ENCODE peak calls at places on chromosomes 5 and 9, in six cellular contexts. K, J, S, X, B and Z are unnamed samples.
A peak's percentile ranks its signal among the peaks of the same experiment; 100 is the strongest.

GRCh38 chr9:36037580-36038169 is 962 bp downstream of the RECK start:
- ATAC-seq in K (peak; percentile 41), B (no peak), J (no peak), S (peak; percentile 32), X (peak; percentile 28), Z (no peak)

GRCh38 chr9:134206317-134207300 is 42.2 kb upstream of the RNU6ATAC start:
- ATAC-seq in B (peak; percentile 56), J (peak; percentile 39), X (no peak), S (peak; percentile 12), K (peak; percentile 47), Z (no peak)

GRCh38 chr9:70080481-70081119 is 37.0 kb downstream of the MAMDC2 start:
- ATAC-seq in X (peak; percentile 74), J (no peak), S (peak; percentile 65), K (peak; percentile 46), B (no peak), Z (peak; percentile 66)

GRCh38 chr5:161547573-161548471 is 1.3 kb upstream of the GABRB2 start:
- ATAC-seq in B (no peak), X (peak; percentile 61), J (peak; percentile 29), K (peak; percentile 64), S (peak; percentile 24), Z (peak; percentile 26)

GRCh38 chr5:139734517-139734916 is 61.1 kb upstream of the PSD2 start:
- ATAC-seq in B (peak; percentile 25), J (no peak), K (peak; percentile 29), X (peak; percentile 60), S (peak; percentile 41), Z (no peak)

GRCh38 chr5:146560205-146560812 is 44.3 kb upstream of the GPR151 start:
- ATAC-seq in K (no peak), X (no peak), S (no peak), B (no peak), J (no peak), Z (no peak)

GRCh38 chr9:133935328-133936040 is 56.6 kb downstream of the VAV2 start:
- ATAC-seq in K (no peak), X (no peak), J (no peak), S (no peak), B (no peak), Z (no peak)

GRCh38 chr5:14965815-14966214 is 94.2 kb upstream of the ANKH start:
- ATAC-seq in S (no peak), B (no peak), J (no peak), K (no peak), X (no peak), Z (no peak)

GRCh38 chr9:129676970-129677369 is 11.5 kb downstream of the PRRX2 start:
- ATAC-seq in X (peak; percentile 72), K (peak; percentile 43), B (peak; percentile 6), J (no peak), S (no peak), Z (peak; percentile 43)

GRCh38 chr9:6660512-6660911 is 15.0 kb upstream of the GLDC start:
- ATAC-seq in B (no peak), K (no peak), S (no peak), J (no peak), X (no peak), Z (no peak)

GRCh38 chr5:104297076-104297475 is 734.5 kb upstream of the NUDT12 start:
- ATAC-seq in X (no peak), S (no peak), J (no peak), B (no peak), K (no peak), Z (no peak)

GRCh38 chr9:135805422-135806022 is 101.8 kb downstream of the CAMSAP1 start:
- ATAC-seq in B (no peak), J (no peak), S (peak; percentile 16), K (no peak), X (no peak), Z (no peak)

GRCh38 chr5:108858959-108859358 is 111.3 kb downstream of the FER start:
- ATAC-seq in S (no peak), X (no peak), K (no peak), B (peak; percentile 53), J (peak; percentile 99), Z (no peak)

GRCh38 chr5:9441610-9442009 is 104.3 kb downstream of the SEMA5A start:
- ATAC-seq in J (no peak), S (no peak), B (no peak), X (no peak), K (no peak), Z (no peak)

GRCh38 chr5:87022415-87022814 is 245.3 kb upstream of the RASA1 start:
- ATAC-seq in S (no peak), X (no peak), K (no peak), B (no peak), J (no peak), Z (no peak)

GRCh38 chr9:34463098-34463900 is 4.7 kb downstream of the DNAI1 start:
- ATAC-seq in K (peak; percentile 51), J (no peak), S (no peak), X (no peak), B (no peak), Z (no peak)

GRCh38 chr9:16192403-16193017 is 639.7 kb downstream of the CCDC171 start:
- ATAC-seq in K (peak; percentile 11), X (no peak), S (no peak), J (peak; percentile 46), B (no peak), Z (no peak)

GRCh38 chr5:96595300-96596090 is 66.7 kb upstream of the CAST start:
- ATAC-seq in K (peak; percentile 38), S (no peak), B (peak; percentile 72), J (peak; percentile 75), X (peak; percentile 32), Z (no peak)

GRCh38 chr5:80055491-80056170 is 20.5 kb downstream of the THBS4 start:
- ATAC-seq in S (peak; percentile 32), K (no peak), J (peak; percentile 31), B (no peak), X (peak; percentile 38), Z (no peak)

GRCh38 chr5:133440467-133441115 is 171.8 kb downstream of the FSTL4 start:
- ATAC-seq in X (no peak), B (no peak), J (no peak), K (no peak), S (no peak), Z (peak; percentile 47)

GRCh38 chr5:121962943-121963342 is 1.2 kb downstream of the SRFBP1 start:
- ATAC-seq in X (no peak), K (no peak), J (no peak), B (peak; percentile 2), S (no peak), Z (no peak)

GRCh38 chr9:78127271-78128225 is 95.9 kb upstream of the GNAQ start:
- ATAC-seq in X (no peak), J (no peak), B (no peak), S (no peak), K (no peak), Z (no peak)

GRCh38 chr9:18921677-18922076 is 111.3 kb downstream of the SAXO1 start:
- ATAC-seq in J (no peak), X (no peak), K (no peak), B (no peak), S (no peak), Z (no peak)

GRCh38 chr5:142167458-142167857 is 58.9 kb downstream of the NDFIP1 start:
- ATAC-seq in S (no peak), K (peak; percentile 59), B (no peak), X (no peak), J (no peak), Z (no peak)

GRCh38 chr9:129442791-129443511 is 177.9 kb downstream of the C9orf50 start:
- ATAC-seq in J (no peak), K (peak; percentile 29), X (peak; percentile 77), B (no peak), S (no peak), Z (no peak)

GRCh38 chr9:118023649-118024048 is 319.4 kb downstream of the TLR4 start:
- ATAC-seq in B (no peak), J (no peak), X (no peak), K (no peak), S (no peak), Z (no peak)

GRCh38 chr5:153753645-153754432 is 263.4 kb downstream of the GRIA1 start:
- ATAC-seq in J (no peak), S (no peak), X (no peak), B (no peak), K (no peak), Z (no peak)

GRCh38 chr9:26892251-26893029 is at the start of gene CAAP1:
- ATAC-seq in B (peak; percentile 89), S (peak; percentile 97), K (peak; percentile 96), X (peak; percentile 96), J (peak; percentile 93), Z (peak; percentile 99)
- TF ChIP-seq EP300 in B (no peak), S (peak; percentile 20), K (no peak), X (peak; percentile 25), J (no peak), Z (no peak)

GRCh38 chr9:95517559-95517933 is 775 bp upstream of the PTCH1 start:
- ATAC-seq in X (no peak), B (no peak), S (no peak), J (no peak), K (no peak), Z (no peak)
- H3K4me3 ChIP-seq in X (no peak overlapping the region), B (no peak overlapping the region), S (peak overlapping the region; percentile 53), J (no peak overlapping the region), K (no peak overlapping the region), Z (no peak overlapping the region)

GRCh38 chr5:163505049-163505474 is 357 bp upstream of the MAT2B start:
- ATAC-seq in K (peak; percentile 41), J (peak; percentile 9), X (peak; percentile 2), B (peak; percentile 11), S (no peak), Z (no peak)

GRCh38 chr5:163506726-163507125 is 1.3 kb downstream of the MAT2B start:
- ATAC-seq in J (no peak), B (peak; percentile 6), X (no peak), S (no peak), K (no peak), Z (no peak)

GRCh38 chr5:163509288-163510040 is 4.0 kb downstream of the MAT2B start:
- ATAC-seq in S (no peak), X (no peak), J (no peak), K (no peak), B (no peak), Z (no peak)

GRCh38 chr5:163505475-163506457 is at the start of gene MAT2B:
- ATAC-seq in S (peak; percentile 99), B (peak; percentile 88), X (peak; percentile 96), K (peak; percentile 96), J (peak; percentile 92), Z (peak; percentile 98)

GRCh38 chr5:163508753-163509152 is 3.3 kb downstream of the MAT2B start:
- ATAC-seq in B (no peak), X (no peak), J (no peak), K (no peak), S (no peak), Z (no peak)
- H3K27ac ChIP-seq in B (no peak overlapping the region), X (peak overlapping the region; percentile 43), J (peak overlapping the region; percentile 43), K (peak overlapping the region; percentile 3), S (peak overlapping the region; percentile 96), Z (peak overlapping the region; percentile 98)

DNA sequence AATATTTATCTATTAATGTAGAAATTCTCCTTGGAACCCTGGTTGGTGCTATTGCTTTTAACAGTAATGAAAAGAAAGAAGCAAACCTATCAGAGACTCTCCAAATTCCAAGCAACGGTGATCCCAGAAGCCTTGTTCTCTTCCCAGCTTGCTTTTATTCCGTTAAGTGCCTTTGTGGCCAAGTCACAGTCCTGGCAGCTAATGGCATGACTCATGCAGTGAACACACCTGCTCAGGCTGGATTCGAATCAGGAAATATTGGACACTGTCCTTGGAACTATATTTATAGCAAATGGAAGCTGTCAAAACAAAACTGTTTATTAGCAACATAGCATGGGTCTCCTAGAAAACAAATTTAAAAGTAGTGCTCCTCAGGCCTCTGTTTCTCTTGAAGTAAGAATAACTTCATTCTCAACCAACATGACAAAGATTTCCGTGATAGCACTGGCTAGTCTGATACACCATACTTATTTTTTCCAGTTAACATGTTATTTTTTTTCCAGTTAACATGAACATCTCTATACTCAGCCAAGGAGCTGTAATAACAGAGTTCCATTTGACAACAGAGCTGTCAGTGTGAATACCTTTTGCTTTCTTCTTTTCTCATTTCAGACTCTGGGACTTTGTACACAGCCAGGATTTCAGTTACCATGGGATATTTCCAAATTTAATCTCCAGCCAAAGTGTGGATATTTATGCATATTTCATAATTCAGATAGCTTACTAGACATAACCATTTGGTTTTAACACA is 502.4 kb downstream of the GADD45G start:
- ATAC-seq in X (no peak), B (no peak), K (no peak), S (peak; percentile 64), J (no peak), Z (peak; percentile 80)
- TF ChIP-seq EP300 in X (no peak), B (no peak), K (no peak), S (no peak), J (no peak), Z (no peak)